ENCODE peak calls at places on chromosome 19, in six cellular contexts. M is GM12878, V is tibial nerve, Q is ovary, E is stomach, T is A549. C is an unnamed sample. For H3K4me1, the result is how much of the 10 kb centered on the place peaks cover.

GRCh38 chr19:955803-956746 is 28.1 kb upstream of the WDR18 start:
- DNase-seq in Q (peak), M (no peak), E (no peak), T (no peak), V (no peak), C (no peak)

GRCh38 chr19:53463263-53463662 is 4.3 kb upstream of the ZNF813 start:
- DNase-seq in Q (peak), V (no peak), T (no peak), E (no peak), M (no peak), C (no peak)

GRCh38 chr19:49149652-49150105 is 5.5 kb downstream of the HRC start:
- DNase-seq in T (peak), Q (peak), V (peak), E (peak), M (no peak), C (no peak)

GRCh38 chr19:1074512-1075283 is 7.7 kb downstream of the ARHGAP45 start:
- DNase-seq in E (peak), T (peak), M (no peak), Q (peak), V (peak), C (peak)

GRCh38 chr19:52665529-52665928 is 27.4 kb upstream of the ZNF83 start:
- DNase-seq in T (no peak), V (no peak), M (no peak), E (no peak), Q (no peak), C (no peak)

GRCh38 chr19:51916167-51916566 is 11.1 kb upstream of the ZNF613 start:
- DNase-seq in V (no peak), Q (no peak), T (no peak), E (no peak), M (no peak), C (no peak)

GRCh38 chr19:18157465-18158063 is 4.6 kb downstream of the PIK3R2 start:
- DNase-seq in V (no peak), Q (peak), E (no peak), M (no peak), T (no peak), C (no peak)

GRCh38 chr19:41149831-41150230 is 35.6 kb downstream of the CYP2F1 start:
- DNase-seq in Q (no peak), E (no peak), T (no peak), V (no peak), M (no peak), C (no peak)

GRCh38 chr19:1073956-1074511 is 7.1 kb downstream of the ARHGAP45 start:
- DNase-seq in E (no peak), V (no peak), T (no peak), M (no peak), Q (no peak), C (no peak)

GRCh38 chr19:12986726-12987125 is 8.5 kb upstream of the NFIX start:
- DNase-seq in V (no peak), T (no peak), E (no peak), Q (no peak), M (no peak), C (no peak)

GRCh38 chr19:50695251-50696064 is 24.1 kb downstream of the SHANK1 start:
- DNase-seq in Q (no peak), E (no peak), T (peak), V (no peak), M (no peak), C (no peak)

GRCh38 chr19:19860756-19861390 is 4.8 kb upstream of the ZNF253 start:
- DNase-seq in M (no peak), V (no peak), E (no peak), Q (no peak), T (no peak), C (no peak)
- TF ChIP-seq POLR2A in M (no peak), V (no peak), E (no peak), Q (no peak), T (no peak), C (no peak)

DNA sequence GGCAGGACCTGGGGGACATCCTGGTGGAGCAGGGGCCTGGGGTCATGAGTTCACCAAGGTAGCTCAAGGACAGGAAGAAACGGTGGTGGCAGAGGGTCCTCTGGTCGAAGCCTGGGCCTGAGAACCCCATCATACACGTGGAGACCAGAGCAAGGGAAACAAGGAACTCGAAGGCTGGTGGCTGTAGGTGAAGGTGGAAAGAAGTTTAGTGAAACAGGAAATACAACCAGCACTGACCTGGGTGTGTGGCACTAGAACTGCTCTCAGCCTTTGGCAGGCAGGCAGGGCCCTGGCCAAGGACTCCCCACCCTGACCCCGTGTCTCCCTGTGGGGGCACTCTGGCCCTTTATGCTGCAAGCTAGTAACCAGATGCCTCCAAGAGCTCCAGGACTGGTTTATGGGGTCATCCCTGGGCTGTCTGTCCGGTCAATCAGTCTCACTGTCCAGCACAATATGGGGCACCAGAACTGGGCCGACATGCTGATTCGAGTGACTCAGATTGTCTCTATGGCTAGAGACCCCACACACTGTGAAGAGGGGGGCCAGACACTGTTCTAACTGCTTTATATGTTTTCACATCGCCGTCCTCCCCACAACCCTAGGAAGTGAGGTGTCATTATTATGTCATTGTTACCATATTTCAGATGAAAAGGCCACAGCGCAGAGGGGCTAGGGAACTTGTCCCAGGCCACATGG is 3.8 kb downstream of the COX6B2 start:
- DNase-seq in T (no peak), E (no peak), M (no peak), V (no peak), Q (no peak), C (no peak)
- H3K4me1 ChIP-seq in T (under half), E (under half), M (under half), V (under half), Q (under half), C (under half)

GRCh38 chr19:30085394-30085793 is 143.4 kb downstream of the URI1 start:
- DNase-seq in V (no peak), T (peak), Q (peak), M (no peak), E (no peak), C (no peak)
- TF ChIP-seq EP300 in V (no peak), T (no peak), Q (no peak), M (no peak), E (no peak), C (no peak)

GRCh38 chr19:37074819-37075362 is 3.3 kb upstream of the ZNF420 start:
- DNase-seq in M (no peak), T (no peak), E (no peak), Q (no peak), V (no peak), C (no peak)

GRCh38 chr19:37078717-37079032 is 442 bp downstream of the ZNF420 start:
- DNase-seq in E (no peak), V (no peak), M (peak), Q (no peak), T (no peak), C (no peak)

GRCh38 chr19:37079238-37079637 is 1.0 kb downstream of the ZNF420 start:
- DNase-seq in V (no peak), T (peak), E (no peak), M (no peak), Q (no peak), C (no peak)

GRCh38 chr19:37077615-37077928 is 661 bp upstream of the ZNF420 start:
- DNase-seq in Q (no peak), E (no peak), T (no peak), V (no peak), M (no peak), C (no peak)

GRCh38 chr19:37077929-37078716 is at the start of gene ZNF420:
- DNase-seq in E (peak), V (peak), T (peak), Q (peak), M (peak), C (peak)
- TF ChIP-seq POLR2A in E (no peak), V (no peak), T (no peak), Q (peak), M (peak), C (no peak)

GRCh38 chr19:55255618-55256423 is 3.0 kb downstream of the PPP6R1 start:
- DNase-seq in M (peak), V (no peak), Q (no peak), T (peak), E (peak), C (no peak)

GRCh38 chr19:55253264-55253663 is 5.6 kb downstream of the PPP6R1 start:
- DNase-seq in M (no peak), T (no peak), E (no peak), Q (no peak), V (no peak), C (no peak)

GRCh38 chr19:55253842-55254624 is 4.8 kb downstream of the PPP6R1 start:
- DNase-seq in M (peak), Q (no peak), V (no peak), T (no peak), E (peak), C (no peak)

GRCh38 chr19:55252760-55253159 is 6.1 kb downstream of the PPP6R1 start:
- DNase-seq in Q (no peak), E (no peak), V (no peak), T (no peak), M (no peak), C (no peak)

DNA sequence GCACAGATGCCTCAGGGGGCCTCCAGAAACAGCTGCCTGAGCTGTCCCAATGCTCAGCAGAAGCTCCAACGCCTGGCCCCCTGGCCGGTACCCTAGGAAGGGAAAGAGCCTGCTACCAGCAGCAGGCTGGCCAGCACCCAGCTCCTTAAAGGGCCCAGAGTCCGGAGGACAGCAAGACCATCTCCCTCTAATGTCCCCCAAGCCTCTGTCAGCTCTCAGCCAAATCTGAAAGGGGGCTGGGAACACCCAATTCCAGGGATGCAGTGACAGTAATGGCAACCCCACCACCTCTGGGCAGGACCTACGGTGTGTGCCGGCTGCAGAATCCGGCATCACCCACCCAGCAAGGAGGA is 4.2 kb downstream of the PPP6R1 start:
- DNase-seq in E (no peak), T (no peak), Q (no peak), M (no peak), V (no peak), C (no peak)
- H3K4me1 ChIP-seq in E (half or more), T (under half), Q (under half), M (under half), V (under half), C (half or more)

GRCh38 chr19:45717131-45717982 is 13.3 kb downstream of the FBXO46 start:
- DNase-seq in M (peak), T (peak), V (peak), E (peak), Q (peak), C (peak)
- TF ChIP-seq EP300 in M (peak), T (peak), V (peak), E (peak), Q (peak), C (no peak)

GRCh38 chr19:10625003-10625761 is at the start of gene SLC44A2:
- DNase-seq in Q (peak), E (peak), M (no peak), T (no peak), V (peak), C (no peak)
- TF ChIP-seq POLR2A in Q (peak), E (no peak), M (no peak), T (no peak), V (peak), C (peak)

GRCh38 chr19:46529622-46530451 is 34.2 kb upstream of the PNMA8B start:
- DNase-seq in T (peak), Q (peak), V (peak), M (no peak), E (peak), C (no peak)

GRCh38 chr19:46521241-46521640 is 25.6 kb upstream of the PNMA8B start:
- DNase-seq in V (no peak), Q (no peak), T (no peak), M (no peak), E (no peak), C (no peak)

GRCh38 chr19:46528601-46529447 is 33.2 kb upstream of the PNMA8B start:
- DNase-seq in Q (no peak), M (no peak), T (no peak), V (no peak), E (no peak), C (no peak)

GRCh38 chr19:46520616-46521015 is 24.9 kb upstream of the PNMA8B start:
- DNase-seq in M (no peak), E (no peak), T (no peak), Q (no peak), V (no peak), C (no peak)

DNA sequence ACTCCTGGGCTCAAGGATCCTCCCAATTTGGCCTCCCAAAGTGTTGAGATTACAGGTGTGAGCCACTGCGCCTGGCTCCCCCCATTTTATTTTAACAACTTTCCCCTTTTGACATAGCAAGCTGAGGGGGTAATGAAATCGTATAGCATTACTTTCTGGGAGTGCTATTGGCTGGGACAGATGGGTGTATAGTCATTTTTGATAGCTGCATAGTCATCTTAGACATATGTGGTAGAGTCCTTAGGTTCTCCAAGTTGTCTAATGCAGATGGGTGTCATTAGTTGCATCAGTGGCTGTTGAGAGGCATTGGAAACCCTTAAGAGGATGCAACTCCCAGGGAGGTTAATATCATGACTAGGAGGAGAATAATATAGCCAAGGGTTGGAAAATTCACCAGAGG is 28.6 kb upstream of the PNMA8B start:
- DNase-seq in M (no peak), V (no peak), Q (no peak), E (no peak), T (no peak), C (no peak)
- H3K4me1 ChIP-seq in M (under half), V (under half), Q (under half), E (under half), T (under half), C (under half)

GRCh38 chr19:3670796-3671679 is 29.2 kb downstream of the PIP5K1C start:
- DNase-seq in M (no peak), E (peak), V (peak), Q (peak), T (no peak), C (peak)
- TF ChIP-seq EP300 in M (no peak), E (no peak), V (peak), Q (peak), T (no peak), C (peak)